ENCODE peak calls at places on chromosome 9, in five cellular contexts. T is GM12891, L is K562, N is H1, J is HepG2. Q is an unnamed sample.

GRCh38 chr9:17742065-17742464 is 163.2 kb downstream of the SH3GL2 start:
- DNase-seq in N (no peak), J (no peak), L (no peak), T (no peak), Q (no peak)

GRCh38 chr9:38226491-38226951 is 157.5 kb upstream of the SHB start:
- DNase-seq in N (no peak), L (no peak), J (peak), T (no peak), Q (no peak)

GRCh38 chr9:74281674-74282073 is 215.5 kb upstream of the RORB start:
- DNase-seq in N (no peak), T (no peak), L (peak), J (peak), Q (no peak)

GRCh38 chr9:16912197-16912596 is 41.7 kb upstream of the BNC2 start:
- DNase-seq in T (no peak), N (no peak), J (no peak), L (no peak), Q (no peak)

GRCh38 chr9:86562691-86563090 is 208.5 kb upstream of the TUT7 start:
- DNase-seq in N (no peak), J (no peak), T (no peak), L (no peak), Q (no peak)

GRCh38 chr9:22389271-22389670 is 57.4 kb upstream of the DMRTA1 start:
- DNase-seq in L (no peak), N (no peak), T (no peak), J (no peak), Q (no peak)

GRCh38 chr9:132669636-132670358 is at the start of gene DDX31:
- DNase-seq in N (peak), J (peak), L (peak), T (peak), Q (peak)

GRCh38 chr9:126343271-126343700 is 16.7 kb downstream of the MVB12B start:
- DNase-seq in N (no peak), T (no peak), L (no peak), J (peak), Q (no peak)

GRCh38 chr9:136769710-136770191 is 5.4 kb upstream of the LCN15 start:
- DNase-seq in J (no peak), L (peak), T (peak), N (peak), Q (no peak)

GRCh38 chr9:130835441-130836298 is 616 bp downstream of the ABL1 start:
- DNase-seq in L (peak), J (no peak), T (peak), N (peak), Q (peak)

GRCh38 chr9:70411141-70411929 is 3.1 kb downstream of the KLF9 start:
- DNase-seq in L (peak), N (no peak), T (no peak), J (peak), Q (no peak)

GRCh38 chr9:75039006-75039405 is 10.9 kb upstream of the CARNMT1 start:
- DNase-seq in J (no peak), N (no peak), L (no peak), T (no peak), Q (no peak)

GRCh38 chr9:84357235-84357634 is 16.7 kb upstream of the SLC28A3 start:
- DNase-seq in N (no peak), T (no peak), L (no peak), J (no peak), Q (no peak)

GRCh38 chr9:8361364-8361763 is 561.8 kb upstream of the DMAC1 start:
- DNase-seq in J (no peak), N (no peak), L (no peak), T (no peak), Q (no peak)

GRCh38 chr9:131807131-131807990 is 67.5 kb upstream of the RAPGEF1 start:
- DNase-seq in L (no peak), N (peak), T (no peak), J (no peak), Q (no peak)

GRCh38 chr9:125748511-125749099 is 1.4 kb downstream of the PBX3 start:
- DNase-seq in T (no peak), L (no peak), J (no peak), N (no peak), Q (no peak)

GRCh38 chr9:104977580-104977979 is 49.6 kb upstream of the ABCA1 start:
- DNase-seq in T (no peak), L (no peak), J (no peak), N (no peak), Q (no peak)

GRCh38 chr9:14021871-14022525 is 291.9 kb downstream of the NFIB start:
- DNase-seq in T (no peak), N (no peak), J (no peak), L (no peak), Q (no peak)

GRCh38 chr9:117782931-117783788 is 79.0 kb downstream of the TLR4 start:
- DNase-seq in L (no peak), J (peak), N (peak), T (no peak), Q (no peak)

GRCh38 chr9:99463144-99463543 is 241.1 kb downstream of the SEC61B start:
- DNase-seq in J (no peak), N (no peak), T (no peak), L (no peak), Q (no peak)

GRCh38 chr9:87516222-87516930 is 18.7 kb downstream of the DAPK1 start:
- DNase-seq in J (peak), N (no peak), T (no peak), L (peak), Q (no peak)

GRCh38 chr9:89374176-89374575 is 55.9 kb downstream of the SECISBP2 start:
- DNase-seq in N (no peak), J (no peak), L (no peak), T (no peak), Q (no peak)

GRCh38 chr9:135606885-135607259 is 32.5 kb downstream of the GLT6D1 start:
- DNase-seq in L (no peak), N (no peak), J (no peak), T (no peak), Q (no peak)

GRCh38 chr9:99030082-99030481 is 74.8 kb upstream of the TGFBR1 start:
- DNase-seq in J (no peak), N (no peak), L (no peak), T (no peak), Q (no peak)

GRCh38 chr9:121055642-121056143 is 5.6 kb upstream of the C5 start:
- DNase-seq in N (peak), L (peak), J (peak), T (no peak), Q (no peak)

GRCh38 chr9:974993-975739 is 1.3 kb upstream of the DMRT3 start:
- DNase-seq in N (peak), J (no peak), L (no peak), T (no peak), Q (no peak)

GRCh38 chr9:6413365-6414263 is 615 bp downstream of the UHRF2 start:
- DNase-seq in T (no peak), L (peak), J (no peak), N (peak), Q (no peak)

GRCh38 chr9:69273162-69273561 is 51.9 kb upstream of the ENTREP1 start:
- DNase-seq in J (no peak), N (no peak), L (no peak), T (no peak), Q (no peak)

GRCh38 chr9:107087256-107087655 is 195.8 kb upstream of the RAD23B start:
- DNase-seq in T (no peak), L (no peak), J (no peak), N (no peak), Q (no peak)

GRCh38 chr9:110115341-110115820 is 92.6 kb downstream of the C9orf152 start:
- DNase-seq in L (no peak), T (no peak), J (no peak), N (no peak), Q (no peak)

GRCh38 chr9:117739620-117740347 is 35.6 kb downstream of the TLR4 start:
- DNase-seq in L (no peak), J (no peak), N (no peak), T (no peak), Q (no peak)

GRCh38 chr9:129459550-129460322 is 161.2 kb downstream of the C9orf50 start:
- DNase-seq in T (no peak), L (no peak), N (peak), J (no peak), Q (no peak)

GRCh38 chr9:16331527-16331926 is 538.9 kb downstream of the BNC2 start:
- DNase-seq in L (no peak), J (no peak), N (no peak), T (no peak), Q (no peak)

GRCh38 chr9:117494401-117495130 is 79.7 kb upstream of the ASTN2 start:
- DNase-seq in N (no peak), L (no peak), T (no peak), J (no peak), Q (no peak)

GRCh38 chr9:138123086-138123485 is 245.5 kb downstream of the CACNA1B start:
- DNase-seq in T (no peak), N (no peak), J (no peak), L (no peak), Q (no peak)
- TF ChIP-seq TAF1 in T (no peak), N (no peak), J (no peak), L (no peak), Q (no peak)

DNA sequence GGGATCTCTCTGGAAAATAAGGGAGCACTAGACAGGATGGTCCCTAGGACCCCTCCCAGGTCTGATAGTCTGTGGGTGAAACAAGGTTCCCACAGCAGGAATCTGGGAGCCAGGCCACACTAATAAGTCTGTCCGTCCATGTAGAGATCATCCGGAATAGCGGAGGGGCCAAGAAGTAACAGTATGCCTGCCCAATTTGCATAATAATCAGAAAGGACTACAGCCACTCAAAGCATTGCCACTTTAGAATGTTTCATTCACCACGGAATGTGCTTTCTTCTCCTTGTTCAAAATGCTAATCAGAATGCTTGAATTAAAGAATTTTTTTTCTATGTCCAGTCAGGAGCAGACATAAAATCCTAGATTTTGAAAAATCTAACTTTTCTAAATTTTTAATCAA is 254.9 kb downstream of the ACTL7B start:
- DNase-seq in J (no peak), L (no peak), T (no peak), N (no peak), Q (no peak)
- TF ChIP-seq POLR2AphosphoS5 in J (no peak), L (no peak), T (no peak), N (no peak), Q (no peak)

GRCh38 chr9:114991861-114992260 is 61.5 kb upstream of the TNFSF8 start:
- DNase-seq in N (no peak), J (no peak), L (no peak), T (no peak), Q (no peak)
- TF ChIP-seq POLR2A in N (no peak), J (no peak), L (no peak), T (no peak), Q (no peak)

DNA sequence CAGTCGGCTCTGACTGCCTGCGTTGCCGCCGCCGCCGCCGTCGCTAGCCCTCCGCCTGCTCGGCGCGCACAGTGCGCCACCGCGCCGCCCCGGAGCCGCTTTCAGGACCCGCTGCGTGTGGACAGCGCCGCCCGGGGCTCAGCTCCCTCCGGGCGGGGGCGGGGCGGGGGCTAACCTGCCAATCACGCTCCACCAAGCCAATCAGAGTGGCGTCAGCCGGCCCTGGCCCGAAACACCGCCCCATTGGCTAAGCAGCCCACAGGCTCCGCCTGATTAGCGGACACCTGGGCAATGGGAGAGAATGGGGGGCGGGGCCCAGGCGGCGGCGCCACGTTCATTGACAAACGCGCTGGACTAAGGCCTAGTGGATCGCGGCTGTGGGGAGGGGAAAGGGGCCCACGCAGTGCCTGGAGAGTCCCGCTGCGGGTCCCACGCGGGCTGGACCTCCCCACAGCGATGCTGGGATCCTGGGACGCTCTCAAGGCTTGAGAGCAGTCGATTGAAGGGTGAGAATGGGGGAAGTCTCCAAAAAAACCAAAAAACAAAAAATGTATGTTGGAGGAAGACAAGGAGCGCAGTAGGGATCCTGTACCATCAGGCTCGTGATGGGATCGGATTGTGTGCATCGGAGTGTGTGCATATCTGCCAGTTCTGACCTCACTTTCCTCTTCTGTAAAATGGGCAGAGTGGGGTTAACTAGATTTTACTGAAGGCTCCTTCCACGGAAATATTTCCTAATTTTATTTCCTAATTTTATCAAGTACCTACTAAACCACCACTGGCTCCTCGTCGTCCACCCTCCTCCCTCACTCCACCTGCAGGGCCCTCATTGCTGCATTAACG is 6.3 kb downstream of the PAX5 start:
- DNase-seq in J (peak), L (peak), T (peak), N (peak), Q (peak)
- TF ChIP-seq TAF1 in J (peak), L (no peak), T (peak), N (peak), Q (peak)

DNA sequence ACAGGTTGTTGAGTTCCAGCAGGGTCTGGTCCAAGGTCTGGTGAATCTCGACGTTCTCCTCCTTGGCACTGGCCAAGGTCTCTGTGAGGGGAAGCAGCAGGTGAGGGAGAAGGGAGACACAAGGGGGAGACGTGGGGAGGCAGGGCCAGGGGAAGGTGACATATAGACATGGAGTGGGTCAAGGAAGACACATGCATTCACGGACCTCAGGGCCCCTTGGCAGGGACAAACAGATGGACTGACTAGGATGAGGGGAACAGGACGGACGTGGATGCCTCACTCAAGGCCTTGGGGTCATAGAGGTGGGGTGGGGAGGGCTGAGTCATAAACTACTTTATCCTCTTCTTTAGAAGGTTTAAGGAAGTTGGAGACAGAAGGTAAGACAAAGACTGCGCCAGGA is 7.6 kb downstream of the TPM2 start:
- DNase-seq in N (no peak), T (no peak), J (no peak), L (no peak), Q (no peak)
- TF ChIP-seq POLR2AphosphoS5 in N (peak), T (no peak), J (no peak), L (no peak), Q (no peak)

GRCh38 chr9:134364391-134365114 is 38.3 kb downstream of the RXRA start:
- DNase-seq in T (no peak), J (peak), N (no peak), L (no peak), Q (no peak)
- TF ChIP-seq POLR2A in T (no peak), J (no peak), N (no peak), L (no peak), Q (no peak)

GRCh38 chr9:76876098-76876497 is 29.8 kb downstream of the PRUNE2 start:
- DNase-seq in T (no peak), N (no peak), L (no peak), J (no peak), Q (no peak)
- TF ChIP-seq TAF1 in T (no peak), N (no peak), L (no peak), J (no peak), Q (no peak)

Q was measured in GM12892.